ENCODE peak calls at places on chromosomes 3 and 15, in four cellular contexts. One of them, this sample, is unnamed. For H3K4me1, the result is how much of the 10 kb centered on the place peaks cover.

GRCh38 chr3:119619094-119619493 is 21.4 kb downstream of the PLA1A start:
- DNase-seq in neuronal stem cell: no peak
- DNase-seq in fibroblast of lung: no peak
- DNase-seq in heart right ventricle: no peak
- DNase-seq in this sample: no peak

GRCh38 chr3:143699351-143699750 is 148.9 kb downstream of the SLC9A9 start:
- DNase-seq in fibroblast of lung: no peak
- DNase-seq in heart right ventricle: no peak
- DNase-seq in neuronal stem cell: no peak
- DNase-seq in this sample: no peak

GRCh38 chr3:141538568-141538967 is 51.7 kb downstream of the RASA2 start:
- DNase-seq in heart right ventricle: no peak
- DNase-seq in fibroblast of lung: peak
- DNase-seq in neuronal stem cell: no peak
- DNase-seq in this sample: no peak

GRCh38 chr3:48092270-48092669 is 76.1 kb upstream of the MAP4 start:
- DNase-seq in neuronal stem cell: no peak
- DNase-seq in heart right ventricle: no peak
- DNase-seq in fibroblast of lung: peak
- DNase-seq in this sample: no peak

GRCh38 chr3:54954019-54954418 is 26.2 kb upstream of the LRTM1 start:
- DNase-seq in fibroblast of lung: peak
- DNase-seq in heart right ventricle: no peak
- DNase-seq in neuronal stem cell: no peak
- DNase-seq in this sample: no peak

GRCh38 chr15:94777037-94777436 is 545.7 kb downstream of the MCTP2 start:
- DNase-seq in neuronal stem cell: no peak
- DNase-seq in heart right ventricle: no peak
- DNase-seq in fibroblast of lung: no peak
- DNase-seq in this sample: no peak

GRCh38 chr15:101045236-101045646 is 126.1 kb downstream of the LRRK1 start:
- DNase-seq in fibroblast of lung: peak
- DNase-seq in heart right ventricle: no peak
- DNase-seq in neuronal stem cell: no peak
- DNase-seq in this sample: no peak

GRCh38 chr3:55246016-55246415 is 241.1 kb downstream of the WNT5A start:
- DNase-seq in fibroblast of lung: peak
- DNase-seq in neuronal stem cell: no peak
- DNase-seq in heart right ventricle: no peak
- DNase-seq in this sample: no peak

GRCh38 chr3:78238811-78239210 is 1198.9 kb downstream of the ROBO2 start:
- DNase-seq in fibroblast of lung: no peak
- DNase-seq in neuronal stem cell: no peak
- DNase-seq in heart right ventricle: no peak
- DNase-seq in this sample: no peak

GRCh38 chr15:45573961-45574629 is 13.1 kb upstream of the BLOC1S6 start:
- DNase-seq in heart right ventricle: no peak
- DNase-seq in neuronal stem cell: peak
- DNase-seq in fibroblast of lung: no peak
- DNase-seq in this sample: peak

GRCh38 chr15:49045691-49046112 is 544 bp downstream of the SECISBP2L start:
- DNase-seq in fibroblast of lung: peak
- DNase-seq in neuronal stem cell: no peak
- DNase-seq in heart right ventricle: no peak
- DNase-seq in this sample: no peak

GRCh38 chr15:80560601-80561025 is 134.5 kb upstream of the ABHD17C start:
- DNase-seq in fibroblast of lung: no peak
- DNase-seq in heart right ventricle: no peak
- DNase-seq in neuronal stem cell: no peak
- DNase-seq in this sample: no peak
- H3K4me1 ChIP-seq in fibroblast of lung: under half
- H3K4me1 ChIP-seq in heart right ventricle: under half
- H3K4me1 ChIP-seq in neuronal stem cell: under half
- H3K4me1 ChIP-seq in this sample: under half

GRCh38 chr3:57927166-57927565 is 81.1 kb upstream of the FLNB start:
- DNase-seq in neuronal stem cell: no peak
- DNase-seq in fibroblast of lung: no peak
- DNase-seq in heart right ventricle: no peak
- DNase-seq in this sample: no peak
- H3K4me1 ChIP-seq in neuronal stem cell: under half
- H3K4me1 ChIP-seq in fibroblast of lung: under half
- H3K4me1 ChIP-seq in heart right ventricle: under half
- H3K4me1 ChIP-seq in this sample: under half

GRCh38 chr3:13535905-13536304 is 13.0 kb upstream of the FBLN2 start:
- DNase-seq in neuronal stem cell: no peak
- DNase-seq in heart right ventricle: no peak
- DNase-seq in fibroblast of lung: no peak
- DNase-seq in this sample: no peak

GRCh38 chr3:13537926-13538325 is 11.0 kb upstream of the FBLN2 start:
- DNase-seq in heart right ventricle: no peak
- DNase-seq in neuronal stem cell: no peak
- DNase-seq in fibroblast of lung: peak
- DNase-seq in this sample: no peak

GRCh38 chr3:13537244-13537921 is 11.5 kb upstream of the FBLN2 start:
- DNase-seq in neuronal stem cell: no peak
- DNase-seq in fibroblast of lung: no peak
- DNase-seq in heart right ventricle: no peak
- DNase-seq in this sample: no peak

GRCh38 chr3:13535526-13535875 is 13.4 kb upstream of the FBLN2 start:
- DNase-seq in heart right ventricle: no peak
- DNase-seq in fibroblast of lung: no peak
- DNase-seq in neuronal stem cell: no peak
- DNase-seq in this sample: no peak

GRCh38 chr3:13536832-13537231 is 12.1 kb upstream of the FBLN2 start:
- DNase-seq in fibroblast of lung: no peak
- DNase-seq in neuronal stem cell: no peak
- DNase-seq in heart right ventricle: no peak
- DNase-seq in this sample: no peak
- H3K4me1 ChIP-seq in fibroblast of lung: under half
- H3K4me1 ChIP-seq in neuronal stem cell: under half
- H3K4me1 ChIP-seq in heart right ventricle: under half
- H3K4me1 ChIP-seq in this sample: under half

GRCh38 chr15:77187751-77188464 is 117.0 kb upstream of the TSPAN3 start:
- DNase-seq in fibroblast of lung: peak
- DNase-seq in neuronal stem cell: no peak
- DNase-seq in heart right ventricle: no peak
- DNase-seq in this sample: no peak
- H3K4me1 ChIP-seq in fibroblast of lung: under half
- H3K4me1 ChIP-seq in neuronal stem cell: under half
- H3K4me1 ChIP-seq in heart right ventricle: under half
- H3K4me1 ChIP-seq in this sample: under half

GRCh38 chr3:64215084-64215483 is 10.2 kb downstream of the PRICKLE2 start:
- DNase-seq in neuronal stem cell: no peak
- DNase-seq in fibroblast of lung: no peak
- DNase-seq in heart right ventricle: no peak
- DNase-seq in this sample: no peak

GRCh38 chr3:64218329-64218728 is 6.9 kb downstream of the PRICKLE2 start:
- DNase-seq in fibroblast of lung: no peak
- DNase-seq in heart right ventricle: no peak
- DNase-seq in neuronal stem cell: no peak
- DNase-seq in this sample: no peak

GRCh38 chr3:64218746-64219145 is 6.5 kb downstream of the PRICKLE2 start:
- DNase-seq in neuronal stem cell: no peak
- DNase-seq in fibroblast of lung: no peak
- DNase-seq in heart right ventricle: no peak
- DNase-seq in this sample: no peak

GRCh38 chr3:64215559-64215958 is 9.7 kb downstream of the PRICKLE2 start:
- DNase-seq in heart right ventricle: no peak
- DNase-seq in neuronal stem cell: no peak
- DNase-seq in fibroblast of lung: no peak
- DNase-seq in this sample: no peak

DNA sequence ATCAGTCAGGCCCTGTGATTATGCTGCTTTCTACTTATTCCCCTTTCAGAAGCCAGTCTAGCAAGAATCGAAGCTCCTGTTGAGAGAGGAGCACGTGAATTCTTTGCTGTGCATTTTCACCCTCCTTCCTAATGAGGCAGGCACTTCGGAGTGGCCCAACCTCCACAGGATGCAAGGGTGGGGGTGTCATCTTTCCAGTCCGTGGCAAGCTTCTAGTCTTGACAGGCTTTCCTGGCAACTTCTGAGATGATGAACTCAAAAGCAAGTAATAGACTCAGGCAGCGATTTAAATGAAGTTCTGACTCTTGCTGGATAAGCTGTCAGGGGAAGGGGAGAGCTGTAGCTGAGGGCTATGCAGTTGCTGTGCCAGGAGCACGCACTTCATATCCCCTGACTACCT is 8.6 kb downstream of the PRICKLE2 start:
- DNase-seq in fibroblast of lung: peak
- DNase-seq in heart right ventricle: no peak
- DNase-seq in neuronal stem cell: no peak
- DNase-seq in this sample: no peak
- H3K4me1 ChIP-seq in fibroblast of lung: under half
- H3K4me1 ChIP-seq in heart right ventricle: under half
- H3K4me1 ChIP-seq in neuronal stem cell: under half
- H3K4me1 ChIP-seq in this sample: under half

GRCh38 chr15:89822030-89822429 is 7.4 kb upstream of the ANPEP start:
- DNase-seq in fibroblast of lung: no peak
- DNase-seq in heart right ventricle: no peak
- DNase-seq in neuronal stem cell: no peak
- DNase-seq in this sample: no peak
- H3K4me1 ChIP-seq in fibroblast of lung: under half
- H3K4me1 ChIP-seq in heart right ventricle: under half
- H3K4me1 ChIP-seq in neuronal stem cell: under half
- H3K4me1 ChIP-seq in this sample: under half

DNA sequence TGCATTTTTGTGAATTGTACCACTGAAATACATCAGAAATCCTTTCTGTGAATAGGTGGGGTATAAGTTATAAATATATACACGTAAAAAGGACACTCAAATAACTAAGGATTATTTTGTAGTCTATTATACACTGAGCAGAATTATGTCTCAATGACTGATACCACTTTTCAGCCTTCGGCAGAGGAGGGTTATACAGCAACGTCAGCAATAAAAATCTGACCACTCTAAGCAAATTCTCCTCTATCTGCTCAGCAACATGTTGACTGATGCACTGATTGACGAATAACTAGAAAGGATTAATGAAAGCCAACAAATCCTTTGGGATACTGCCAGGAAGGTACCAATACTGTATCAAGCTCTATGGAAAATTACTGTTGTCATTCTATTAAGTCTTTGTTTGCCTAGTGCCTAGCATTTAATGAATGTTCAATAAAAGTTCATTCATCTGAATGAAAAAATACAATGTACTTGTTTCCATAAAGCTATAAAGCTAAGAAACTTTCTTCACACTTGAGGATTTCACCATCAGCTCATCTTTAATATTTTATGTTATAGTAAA is 5.2 kb downstream of the ARPP19 start:
- DNase-seq in heart right ventricle: no peak
- DNase-seq in neuronal stem cell: no peak
- DNase-seq in fibroblast of lung: no peak
- DNase-seq in this sample: no peak
- H3K4me1 ChIP-seq in heart right ventricle: under half
- H3K4me1 ChIP-seq in neuronal stem cell: under half
- H3K4me1 ChIP-seq in fibroblast of lung: under half
- H3K4me1 ChIP-seq in this sample: half or more

DNA sequence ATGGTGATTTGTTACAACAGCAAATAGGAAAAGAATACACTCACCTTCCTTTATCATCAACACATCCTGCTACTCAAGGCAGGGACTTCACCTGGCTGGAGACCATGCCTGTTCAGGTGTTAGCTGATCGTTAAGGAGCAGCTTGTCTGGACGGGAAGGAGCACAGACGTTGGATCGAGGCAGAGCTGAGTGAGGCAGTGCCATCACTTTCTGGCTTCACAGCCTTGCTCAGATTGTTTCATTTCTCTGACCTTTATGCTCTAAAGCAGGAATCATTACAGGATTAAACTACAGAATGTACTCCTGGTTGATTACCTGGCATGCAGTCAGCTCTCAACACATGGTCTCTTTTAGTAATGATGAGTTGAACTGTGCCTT is 119.0 kb upstream of the NR2E3 start:
- DNase-seq in fibroblast of lung: no peak
- DNase-seq in neuronal stem cell: no peak
- DNase-seq in heart right ventricle: no peak
- DNase-seq in this sample: no peak
- H3K4me1 ChIP-seq in fibroblast of lung: under half
- H3K4me1 ChIP-seq in neuronal stem cell: under half
- H3K4me1 ChIP-seq in heart right ventricle: under half
- H3K4me1 ChIP-seq in this sample: under half

DNA sequence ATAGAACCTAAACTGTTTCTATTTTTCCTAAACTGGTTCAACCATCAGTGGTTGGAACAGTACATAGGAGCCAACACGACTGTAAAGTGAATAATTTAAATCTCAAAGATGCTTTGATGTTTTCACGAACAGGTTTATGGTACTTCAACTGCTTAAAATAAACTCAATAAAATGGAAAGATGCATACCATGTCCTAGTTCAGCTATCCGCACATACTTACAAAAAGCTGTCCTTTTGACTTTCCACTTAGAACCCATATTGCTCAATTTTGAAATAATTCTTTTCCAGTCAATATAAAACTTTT is 915 bp downstream of the CMTM6 start:
- DNase-seq in fibroblast of lung: no peak
- DNase-seq in neuronal stem cell: no peak
- DNase-seq in heart right ventricle: no peak
- DNase-seq in this sample: no peak
- H3K4me1 ChIP-seq in fibroblast of lung: under half
- H3K4me1 ChIP-seq in neuronal stem cell: under half
- H3K4me1 ChIP-seq in heart right ventricle: under half
- H3K4me1 ChIP-seq in this sample: under half

DNA sequence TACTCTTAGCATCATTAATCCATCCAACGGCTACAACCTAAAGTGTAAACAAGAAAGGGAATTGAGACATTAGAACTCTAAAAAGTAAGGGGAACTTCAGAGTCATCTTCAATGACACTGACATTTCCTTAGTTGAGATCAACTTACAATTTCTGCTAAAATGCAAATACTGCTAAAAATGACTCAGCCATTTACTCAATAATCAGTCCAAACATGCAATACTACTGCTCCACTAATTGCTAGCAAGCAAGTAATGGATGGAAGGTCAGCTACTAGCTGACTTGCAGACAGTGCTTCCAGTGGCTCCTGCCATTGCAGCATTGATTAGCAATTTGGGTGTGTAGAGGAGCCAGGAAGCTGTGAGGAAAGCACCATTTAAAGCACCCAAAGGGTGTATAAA is 28.4 kb downstream of the CD200R1L start:
- DNase-seq in fibroblast of lung: peak
- DNase-seq in heart right ventricle: no peak
- DNase-seq in neuronal stem cell: no peak
- DNase-seq in this sample: no peak
- H3K4me1 ChIP-seq in fibroblast of lung: under half
- H3K4me1 ChIP-seq in heart right ventricle: under half
- H3K4me1 ChIP-seq in neuronal stem cell: under half
- H3K4me1 ChIP-seq in this sample: under half